ENCODE peak calls at places on chromosomes 11 and 22, in seven cellular contexts. U is HCT116, H is H1, A is HepG2, X is GM12878, Z is NT2/D1, B is K562. M is an unnamed sample.

GRCh38 chr22:27476729-27477128 is 324.8 kb downstream of the MN1 start:
- DNase-seq in U (peak), H (no peak), A (no peak), X (no peak), Z (no peak), B (no peak), M (no peak)

GRCh38 chr11:35771722-35772121 is 109.1 kb downstream of the TRIM44 start:
- DNase-seq in U (no peak), H (no peak), A (no peak), X (no peak), Z (no peak), B (no peak), M (no peak)

GRCh38 chr11:128914216-128915147 is 23.3 kb downstream of the KCNJ5 start:
- DNase-seq in U (no peak), H (no peak), A (no peak), X (no peak), Z (no peak), B (no peak), M (no peak)

GRCh38 chr11:29328961-29329441 is 687.8 kb downstream of the KCNA4 start:
- DNase-seq in U (peak), H (no peak), A (peak), X (no peak), Z (no peak), B (peak), M (peak)

GRCh38 chr22:27029584-27030130 is 372.3 kb downstream of the MIAT start:
- DNase-seq in U (no peak), H (no peak), A (no peak), X (no peak), Z (no peak), B (no peak), M (no peak)

GRCh38 chr11:73389902-73390301 is 13.7 kb downstream of the RELT start:
- DNase-seq in U (no peak), H (no peak), A (no peak), X (no peak), Z (no peak), B (no peak), M (no peak)

GRCh38 chr11:74325649-74326645 is 14.5 kb upstream of the P4HA3 start:
- DNase-seq in U (no peak), H (no peak), A (no peak), X (no peak), Z (no peak), B (no peak), M (no peak)

GRCh38 chr22:24697671-24698082 is 76.8 kb downstream of the PIWIL3 start:
- DNase-seq in U (no peak), H (no peak), A (no peak), X (no peak), Z (no peak), B (no peak), M (no peak)

DNA sequence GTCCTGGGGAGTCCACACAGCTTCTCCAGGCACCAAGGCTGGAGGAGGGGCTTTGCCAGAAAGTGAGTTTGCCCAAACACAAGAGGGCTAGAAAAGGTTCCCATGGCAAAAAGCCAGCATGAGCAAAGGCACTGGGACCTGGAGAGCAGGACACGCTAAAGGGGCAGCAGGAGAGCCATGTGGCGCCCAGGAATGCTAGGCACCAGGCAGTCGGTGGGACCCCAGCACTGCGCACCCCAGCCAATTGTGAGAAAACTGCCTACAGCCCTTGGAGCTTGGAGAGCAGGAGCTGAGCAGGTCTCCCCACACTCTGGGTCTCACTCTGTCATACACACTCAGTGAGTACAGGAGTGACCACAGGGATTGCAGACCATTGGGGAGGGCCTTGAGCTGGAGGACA is 5.2 kb upstream of the RAB1B start:
- DNase-seq in U (no peak), H (no peak), A (no peak), X (no peak), Z (no peak), B (no peak), M (no peak)
- TF ChIP-seq YY1 in U (no peak), H (no peak), A (no peak), X (no peak), Z (no peak), B (no peak), M (no peak)

GRCh38 chr11:2585566-2586090 is 114.2 kb downstream of the KCNQ1OT1 start:
- DNase-seq in U (no peak), H (no peak), A (no peak), X (no peak), Z (no peak), B (no peak), M (peak)
- TF ChIP-seq YY1 in U (no peak), H (no peak), A (no peak), X (no peak), Z (no peak), B (no peak), M (no peak)

GRCh38 chr22:40911772-40912171 is 39.4 kb upstream of the RBX1 start:
- DNase-seq in U (no peak), H (no peak), A (no peak), X (no peak), Z (no peak), B (no peak), M (no peak)

GRCh38 chr22:40904101-40904500 is 42.2 kb upstream of the DNAJB7 start:
- DNase-seq in U (no peak), H (no peak), A (no peak), X (no peak), Z (no peak), B (no peak), M (no peak)

GRCh38 chr22:40908895-40909294 is 42.3 kb upstream of the RBX1 start:
- DNase-seq in U (no peak), H (no peak), A (no peak), X (no peak), Z (no peak), B (no peak), M (no peak)
- TF ChIP-seq YY1 in U (no peak), H (no peak), A (no peak), X (no peak), Z (no peak), B (no peak), M (no peak)

DNA sequence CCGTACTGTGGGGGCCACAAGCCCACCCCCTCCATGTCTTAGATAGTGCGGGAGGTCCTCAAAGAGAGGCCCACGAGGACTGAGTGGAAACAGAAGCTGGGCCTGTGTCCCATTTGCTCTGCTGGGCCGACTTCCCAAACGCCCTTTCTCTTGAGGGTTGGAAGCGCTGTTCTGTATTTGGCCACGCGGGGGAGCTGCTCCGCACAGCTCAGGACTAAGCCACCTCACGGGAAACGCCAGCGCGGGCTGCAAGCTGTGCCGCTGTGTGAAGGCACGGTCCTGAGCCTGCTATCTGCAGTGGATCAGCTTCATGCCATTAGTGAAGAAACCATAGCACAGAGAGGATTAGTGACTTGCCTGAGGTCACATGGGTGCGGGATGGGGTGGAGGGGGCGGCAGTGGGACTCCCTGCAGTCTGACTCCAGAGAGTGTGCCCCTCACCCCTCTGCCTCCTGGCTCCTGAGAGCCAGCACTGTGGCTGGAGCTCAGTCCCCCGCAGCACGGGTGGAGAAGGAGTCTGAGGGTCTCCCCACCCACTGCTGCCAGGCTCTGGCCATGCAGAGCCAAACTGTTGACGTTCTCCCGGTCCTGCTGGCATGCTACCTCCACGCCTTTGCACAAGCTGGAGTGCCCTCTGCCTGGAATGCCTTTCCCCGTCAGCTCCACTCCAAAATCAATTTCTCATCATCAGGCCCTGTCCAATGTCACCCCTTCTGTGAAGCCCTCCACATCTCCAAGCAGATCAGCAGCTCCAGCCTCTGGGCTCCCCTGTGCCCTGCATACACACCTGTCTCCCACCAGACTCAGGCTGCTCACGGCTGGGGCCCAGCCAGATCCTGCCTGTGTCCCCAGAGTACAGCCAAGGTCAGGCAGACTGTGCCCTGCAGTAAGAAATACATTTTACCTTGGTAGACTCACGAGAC is 51.5 kb upstream of the LRRC32 start:
- DNase-seq in U (peak), H (peak), A (peak), X (no peak), Z (peak), B (peak), M (peak)
- TF ChIP-seq YY1 in U (no peak), H (no peak), A (no peak), X (no peak), Z (no peak), B (no peak), M (no peak)